ENCODE peak calls at places on chromosomes 11 and 22, in six cellular contexts. W is Caco-2, O is heart left ventricle, P is hepatocyte, M is adrenal gland, X is kidney epithelial cell. L is an unnamed sample.

GRCh38 chr11:119664063-119664572 is 64.9 kb downstream of the NECTIN1 start:
- DNase-seq in M (no peak), W (peak; percentile 67), X (no peak), O (no peak), P (peak; percentile 76), L (no peak)

GRCh38 chr11:20274031-20274430 is 89.5 kb upstream of the HTATIP2 start:
- DNase-seq in W (no peak), O (no peak), P (no peak), M (no peak), X (no peak), L (no peak)

GRCh38 chr22:50603511-50604255 is 3.1 kb downstream of the MAPK8IP2 start:
- DNase-seq in P (no peak), M (no peak), O (no peak), W (no peak), X (no peak), L (no peak)

GRCh38 chr11:113730887-113731726 is 25.0 kb upstream of the TMPRSS5 start:
- DNase-seq in M (peak; percentile 53), P (peak; percentile 80), W (peak; percentile 83), O (no peak), X (peak; percentile 19), L (peak; percentile 70)

GRCh38 chr11:8207080-8208000 is 38.5 kb upstream of the RIC3 start:
- DNase-seq in P (no peak), W (no peak), X (no peak), M (no peak), O (no peak), L (no peak)

GRCh38 chr22:19240813-19241592 is 50.5 kb downstream of the CLTCL1 start:
- DNase-seq in X (no peak), M (peak; percentile 37), P (no peak), W (no peak), O (no peak), L (no peak)

GRCh38 chr22:24950272-24950902 is 2.1 kb upstream of the KIAA1671 start:
- DNase-seq in M (no peak), O (no peak), W (peak; percentile 54), P (no peak), X (no peak), L (no peak)

GRCh38 chr22:32644252-32645100 is 157.0 kb upstream of the TIMP3 start:
- DNase-seq in M (peak; percentile 56), O (peak; percentile 78), X (no peak), P (peak; percentile 69), W (peak; percentile 81), L (no peak)

GRCh38 chr11:20980736-20981135 is 311.4 kb downstream of the NELL1 start:
- DNase-seq in X (no peak), M (no peak), O (no peak), W (no peak), P (no peak), L (no peak)

GRCh38 chr11:47256374-47256773 is 1.4 kb upstream of the NR1H3 start:
- DNase-seq in P (no peak), M (no peak), W (no peak), O (no peak), X (no peak), L (no peak)

GRCh38 chr22:42432020-42432596 is at the start of gene NFAM1:
- DNase-seq in P (no peak), W (no peak), X (no peak), O (peak; percentile 66), M (peak; percentile 52), L (peak; percentile 67)

GRCh38 chr11:35566161-35566560 is 40.7 kb upstream of the PAMR1 start:
- DNase-seq in P (no peak), M (no peak), X (no peak), O (no peak), W (no peak), L (no peak)

GRCh38 chr22:50705219-50705691 is 32.6 kb downstream of the SHANK3 start:
- DNase-seq in W (no peak), X (peak; percentile 55), M (peak; percentile 63), O (peak; percentile 69), P (peak; percentile 93), L (peak; percentile 94)

GRCh38 chr11:99370557-99371200 is 349.9 kb downstream of the CNTN5 start:
- DNase-seq in X (peak; percentile 19), O (peak; percentile 62), W (no peak), P (peak; percentile 55), M (peak; percentile 69), L (peak; percentile 58)

GRCh38 chr22:35894937-35895708 is 133.5 kb downstream of the RBFOX2 start:
- DNase-seq in P (peak; percentile 69), X (no peak), W (peak; percentile 42), M (peak; percentile 46), O (peak; percentile 57), L (no peak)

GRCh38 chr11:74992852-74993251 is 4.1 kb downstream of the NEU3 start:
- DNase-seq in X (no peak), M (no peak), W (no peak), P (no peak), O (no peak), L (no peak)

GRCh38 chr11:133343951-133344350 is 188.3 kb downstream of the OPCML start:
- DNase-seq in W (no peak), X (peak; percentile 61), P (no peak), O (no peak), M (no peak), L (no peak)

GRCh38 chr11:7657306-7658025 is 15.8 kb downstream of the CYB5R2 start:
- DNase-seq in P (peak; percentile 74), M (peak; percentile 75), O (no peak), W (peak; percentile 53), X (no peak), L (peak; percentile 54)

GRCh38 chr11:20397281-20397680 is 9.8 kb downstream of the PRMT3 start:
- DNase-seq in W (no peak), M (peak; percentile 42), X (peak; percentile 25), O (no peak), P (peak; percentile 61), L (peak; percentile 10)

GRCh38 chr11:75275581-75275980 is 35.0 kb downstream of the TPBGL start:
- DNase-seq in P (no peak), W (peak; percentile 26), M (peak; percentile 32), X (no peak), O (peak; percentile 62), L (no peak)

GRCh38 chr11:64655901-64656601 is 65.0 kb downstream of the SLC22A12 start:
- DNase-seq in P (no peak), O (no peak), X (no peak), W (no peak), M (no peak), L (no peak)

GRCh38 chr11:1486054-1486825 is at the start of gene MOB2:
- DNase-seq in M (peak; percentile 50), X (peak; percentile 10), O (no peak), W (no peak), P (no peak), L (no peak)

GRCh38 chr22:37855462-37855861 is 6.2 kb downstream of the EIF3L start:
- DNase-seq in O (no peak), X (no peak), M (no peak), W (no peak), P (no peak), L (no peak)

GRCh38 chr11:130675456-130675855 is 227.0 kb downstream of the ADAMTS15 start:
- DNase-seq in O (peak; percentile 81), M (peak; percentile 30), X (no peak), P (peak; percentile 36), W (no peak), L (peak; percentile 52)

GRCh38 chr11:1410366-1411291 is 20.9 kb downstream of the BRSK2 start:
- DNase-seq in O (no peak), W (no peak), M (no peak), X (no peak), P (peak; percentile 63), L (no peak)

GRCh38 chr11:71281901-71282300 is 29.5 kb upstream of the SHANK2 start:
- DNase-seq in P (no peak), X (no peak), M (no peak), O (no peak), W (peak; percentile 30), L (no peak)

GRCh38 chr22:26432619-26433311 is 3.7 kb downstream of the ASPHD2 start:
- DNase-seq in O (no peak), W (no peak), X (no peak), P (no peak), M (no peak), L (no peak)

GRCh38 chr11:17531818-17532131 is 12.4 kb downstream of the USH1C start:
- DNase-seq in X (no peak), P (peak; percentile 80), W (peak; percentile 90), O (no peak), M (no peak), L (no peak)
- H3K27me3 ChIP-seq in X (peaks cover 28% of the 10 kb centered on the region), P (no peaks in the 10 kb centered on the region), W (no peaks in the 10 kb centered on the region), O (no peaks in the 10 kb centered on the region), M (no peaks in the 10 kb centered on the region), L (no peaks in the 10 kb centered on the region)

GRCh38 chr11:60589611-60590010 is 74.4 kb downstream of the MS4A13 start:
- DNase-seq in X (no peak), O (no peak), P (no peak), M (no peak), W (no peak), L (no peak)
- TF ChIP-seq CTCF in X (peak; percentile 32), O (no peak), P (peak; percentile 16), M (no peak), W (peak; percentile 29), L (no peak)

GRCh38 chr22:23363683-23364082 is 183.4 kb downstream of the BCR start:
- DNase-seq in X (no peak), O (no peak), P (no peak), W (no peak), M (no peak), L (no peak)

GRCh38 chr22:23364389-23364788 is 184.1 kb downstream of the BCR start:
- DNase-seq in O (no peak), W (no peak), X (no peak), M (no peak), P (no peak), L (no peak)

GRCh38 chr22:23369054-23369685 is 188.9 kb downstream of the BCR start:
- DNase-seq in P (no peak), X (no peak), W (no peak), O (no peak), M (no peak), L (no peak)

GRCh38 chr22:23365524-23365923 is 185.2 kb downstream of the BCR start:
- DNase-seq in W (no peak), O (no peak), P (no peak), X (no peak), M (no peak), L (no peak)

DNA sequence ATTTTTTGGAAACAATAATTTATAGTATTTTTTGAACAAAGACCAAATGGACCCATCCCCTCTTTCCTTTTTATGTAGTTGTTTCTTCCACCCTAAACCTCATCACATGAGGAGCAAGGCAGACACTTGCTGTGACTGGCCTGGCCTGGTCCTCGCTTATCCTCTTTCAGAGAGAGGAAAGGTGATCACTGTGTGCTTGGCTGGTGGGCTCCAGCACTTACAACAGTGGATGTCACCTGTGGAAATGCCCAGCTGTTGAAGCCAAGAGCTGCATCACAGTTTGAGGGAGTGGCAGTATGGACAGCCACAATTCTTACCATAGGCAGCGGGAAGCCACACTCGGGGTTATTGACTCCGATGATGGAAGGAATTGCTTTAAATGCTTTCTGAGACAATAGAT is 185.7 kb downstream of the BCR start:
- DNase-seq in W (no peak), O (no peak), M (no peak), P (no peak), X (no peak), L (no peak)
- H3K27me3 ChIP-seq in W (no peaks in the 10 kb centered on the region), O (no peaks in the 10 kb centered on the region), M (no peaks in the 10 kb centered on the region), P (peaks cover 4% of the 10 kb centered on the region), X (peaks cover 14% of the 10 kb centered on the region), L (no peaks in the 10 kb centered on the region)

DNA sequence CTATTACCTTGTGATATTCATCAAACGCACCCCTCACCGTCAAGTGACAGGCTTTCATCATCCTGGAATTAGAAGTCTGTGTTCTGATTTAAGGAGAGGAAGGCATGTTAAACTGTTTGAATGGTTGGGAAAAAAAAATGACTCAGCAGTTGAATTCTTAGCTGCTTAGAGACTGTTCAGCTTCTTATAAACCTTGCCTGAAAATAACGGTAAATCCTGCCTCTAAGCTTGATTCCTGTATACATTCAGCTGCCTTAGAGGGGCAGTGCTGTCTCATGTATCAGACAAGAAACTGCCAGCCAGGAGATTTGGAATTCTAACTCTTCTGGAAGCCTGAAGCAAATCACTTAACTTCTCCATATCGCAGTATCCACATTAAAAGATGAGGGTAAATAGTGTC is 437.4 kb downstream of the JRKL start:
- DNase-seq in M (peak; percentile 32), X (no peak), P (peak; percentile 66), W (no peak), O (no peak), L (peak; percentile 33)
- TF ChIP-seq CTCF in M (no peak), X (peak; percentile 22), P (peak; percentile 61), W (no peak), O (no peak), L (peak; percentile 54)